ENCODE peak calls at places on chromosomes 3 and 15, in nine cellular contexts. One of them, this sample, is unnamed.

GRCh38 chr3:53696401-53697172 is 149.6 kb downstream of the CHDH start:
- DNase-seq in activated CD8-positive, alpha-beta memory T cell treated with anti-CD3 and anti-CD28 coated beads, Interleukin-2, amount 50 U/mL, for 4 hours: no peak
- DNase-seq in SJSA1: no peak
- DNase-seq in NCI-H2081: no peak
- DNase-seq in EL: no peak
- DNase-seq in BJ: no peak
- DNase-seq in putamen: no peak
- DNase-seq in choroid plexus epithelial cell: peak; percentile 7
- DNase-seq in mesothelial cell of epicardium: no peak
- DNase-seq in this sample: no peak

GRCh38 chr15:85504739-85505676 is 124.6 kb downstream of the AKAP13 start:
- DNase-seq in activated CD8-positive, alpha-beta memory T cell treated with anti-CD3 and anti-CD28 coated beads, Interleukin-2, amount 50 U/mL, for 4 hours: peak; percentile 36
- DNase-seq in SJSA1: peak; percentile 49
- DNase-seq in NCI-H2081: peak; percentile 55
- DNase-seq in EL: peak; percentile 64
- DNase-seq in BJ: no peak
- DNase-seq in putamen: peak; percentile 22
- DNase-seq in choroid plexus epithelial cell: peak; percentile 85
- DNase-seq in mesothelial cell of epicardium: no peak
- DNase-seq in this sample: no peak

GRCh38 chr3:143063018-143063417 is 56.6 kb upstream of the CHST2 start:
- DNase-seq in activated CD8-positive, alpha-beta memory T cell treated with anti-CD3 and anti-CD28 coated beads, Interleukin-2, amount 50 U/mL, for 4 hours: no peak
- DNase-seq in SJSA1: no peak
- DNase-seq in NCI-H2081: no peak
- DNase-seq in EL: peak; percentile 17
- DNase-seq in BJ: no peak
- DNase-seq in putamen: no peak
- DNase-seq in choroid plexus epithelial cell: peak; percentile 56
- DNase-seq in mesothelial cell of epicardium: no peak
- DNase-seq in this sample: no peak

GRCh38 chr15:49984436-49984835 is 134.6 kb downstream of the ATP8B4 start:
- DNase-seq in activated CD8-positive, alpha-beta memory T cell treated with anti-CD3 and anti-CD28 coated beads, Interleukin-2, amount 50 U/mL, for 4 hours: no peak
- DNase-seq in SJSA1: no peak
- DNase-seq in NCI-H2081: no peak
- DNase-seq in EL: no peak
- DNase-seq in BJ: no peak
- DNase-seq in putamen: no peak
- DNase-seq in choroid plexus epithelial cell: no peak
- DNase-seq in mesothelial cell of epicardium: no peak
- DNase-seq in this sample: no peak

GRCh38 chr3:79766474-79767193 is 1.2 kb downstream of the ROBO1 start:
- DNase-seq in activated CD8-positive, alpha-beta memory T cell treated with anti-CD3 and anti-CD28 coated beads, Interleukin-2, amount 50 U/mL, for 4 hours: no peak
- DNase-seq in SJSA1: no peak
- DNase-seq in NCI-H2081: no peak
- DNase-seq in EL: no peak
- DNase-seq in BJ: no peak
- DNase-seq in putamen: peak; percentile 3
- DNase-seq in choroid plexus epithelial cell: peak; percentile 20
- DNase-seq in mesothelial cell of epicardium: peak; percentile 47
- DNase-seq in this sample: no peak

GRCh38 chr3:171393032-171393744 is 67.0 kb downstream of the TNIK start:
- DNase-seq in activated CD8-positive, alpha-beta memory T cell treated with anti-CD3 and anti-CD28 coated beads, Interleukin-2, amount 50 U/mL, for 4 hours: no peak
- DNase-seq in SJSA1: no peak
- DNase-seq in NCI-H2081: peak; percentile 84
- DNase-seq in EL: no peak
- DNase-seq in BJ: no peak
- DNase-seq in putamen: no peak
- DNase-seq in choroid plexus epithelial cell: peak; percentile 94
- DNase-seq in mesothelial cell of epicardium: no peak
- DNase-seq in this sample: no peak

GRCh38 chr15:79967331-79968182 is 3.4 kb downstream of the BCL2A1 start:
- DNase-seq in activated CD8-positive, alpha-beta memory T cell treated with anti-CD3 and anti-CD28 coated beads, Interleukin-2, amount 50 U/mL, for 4 hours: peak; percentile 25
- DNase-seq in SJSA1: no peak
- DNase-seq in NCI-H2081: no peak
- DNase-seq in EL: no peak
- DNase-seq in BJ: no peak
- DNase-seq in putamen: no peak
- DNase-seq in choroid plexus epithelial cell: no peak
- DNase-seq in mesothelial cell of epicardium: no peak
- DNase-seq in this sample: no peak

GRCh38 chr3:30628188-30628930 is 22.0 kb downstream of the TGFBR2 start:
- DNase-seq in activated CD8-positive, alpha-beta memory T cell treated with anti-CD3 and anti-CD28 coated beads, Interleukin-2, amount 50 U/mL, for 4 hours: no peak
- DNase-seq in SJSA1: no peak
- DNase-seq in NCI-H2081: no peak
- DNase-seq in EL: no peak
- DNase-seq in BJ: no peak
- DNase-seq in putamen: no peak
- DNase-seq in choroid plexus epithelial cell: no peak
- DNase-seq in mesothelial cell of epicardium: no peak
- DNase-seq in this sample: no peak

GRCh38 chr3:31921833-31922232 is 59.2 kb downstream of the OSBPL10 start:
- DNase-seq in activated CD8-positive, alpha-beta memory T cell treated with anti-CD3 and anti-CD28 coated beads, Interleukin-2, amount 50 U/mL, for 4 hours: no peak
- DNase-seq in SJSA1: no peak
- DNase-seq in NCI-H2081: no peak
- DNase-seq in EL: no peak
- DNase-seq in BJ: no peak
- DNase-seq in putamen: no peak
- DNase-seq in choroid plexus epithelial cell: no peak
- DNase-seq in mesothelial cell of epicardium: no peak
- DNase-seq in this sample: no peak

GRCh38 chr15:90038639-90039095 is 37.5 kb downstream of the ZNF710 start:
- DNase-seq in activated CD8-positive, alpha-beta memory T cell treated with anti-CD3 and anti-CD28 coated beads, Interleukin-2, amount 50 U/mL, for 4 hours: no peak
- DNase-seq in SJSA1: no peak
- DNase-seq in NCI-H2081: no peak
- DNase-seq in EL: no peak
- DNase-seq in BJ: no peak
- DNase-seq in putamen: no peak
- DNase-seq in choroid plexus epithelial cell: peak; percentile 24
- DNase-seq in mesothelial cell of epicardium: no peak
- DNase-seq in this sample: no peak

GRCh38 chr3:37591130-37591865 is 270.4 kb upstream of the CTDSPL start:
- DNase-seq in activated CD8-positive, alpha-beta memory T cell treated with anti-CD3 and anti-CD28 coated beads, Interleukin-2, amount 50 U/mL, for 4 hours: no peak
- DNase-seq in SJSA1: no peak
- DNase-seq in NCI-H2081: no peak
- DNase-seq in EL: no peak
- DNase-seq in BJ: no peak
- DNase-seq in putamen: no peak
- DNase-seq in choroid plexus epithelial cell: no peak
- DNase-seq in mesothelial cell of epicardium: no peak
- DNase-seq in this sample: no peak

GRCh38 chr3:63442918-63443317 is 164.8 kb downstream of the SYNPR start:
- DNase-seq in activated CD8-positive, alpha-beta memory T cell treated with anti-CD3 and anti-CD28 coated beads, Interleukin-2, amount 50 U/mL, for 4 hours: no peak
- DNase-seq in SJSA1: no peak
- DNase-seq in NCI-H2081: no peak
- DNase-seq in EL: no peak
- DNase-seq in BJ: no peak
- DNase-seq in putamen: no peak
- DNase-seq in choroid plexus epithelial cell: no peak
- DNase-seq in mesothelial cell of epicardium: no peak
- DNase-seq in this sample: no peak

GRCh38 chr3:14933829-14934425 is 13.5 kb upstream of the NR2C2 start:
- DNase-seq in activated CD8-positive, alpha-beta memory T cell treated with anti-CD3 and anti-CD28 coated beads, Interleukin-2, amount 50 U/mL, for 4 hours: no peak
- DNase-seq in SJSA1: no peak
- DNase-seq in NCI-H2081: no peak
- DNase-seq in EL: no peak
- DNase-seq in BJ: no peak
- DNase-seq in putamen: no peak
- DNase-seq in choroid plexus epithelial cell: no peak
- DNase-seq in mesothelial cell of epicardium: peak; percentile 34
- DNase-seq in this sample: no peak

GRCh38 chr15:58374147-58374546 is 57.6 kb upstream of the LIPC start:
- DNase-seq in activated CD8-positive, alpha-beta memory T cell treated with anti-CD3 and anti-CD28 coated beads, Interleukin-2, amount 50 U/mL, for 4 hours: no peak
- DNase-seq in SJSA1: no peak
- DNase-seq in NCI-H2081: no peak
- DNase-seq in EL: no peak
- DNase-seq in BJ: no peak
- DNase-seq in putamen: no peak
- DNase-seq in choroid plexus epithelial cell: no peak
- DNase-seq in mesothelial cell of epicardium: no peak
- DNase-seq in this sample: no peak

GRCh38 chr3:117059054-117059989 is 349.7 kb downstream of the TUSC7 start:
- DNase-seq in activated CD8-positive, alpha-beta memory T cell treated with anti-CD3 and anti-CD28 coated beads, Interleukin-2, amount 50 U/mL, for 4 hours: no peak
- DNase-seq in SJSA1: peak; percentile 37
- DNase-seq in NCI-H2081: peak; percentile 58
- DNase-seq in EL: peak; percentile 21
- DNase-seq in BJ: no peak
- DNase-seq in putamen: peak; percentile 61
- DNase-seq in choroid plexus epithelial cell: peak; percentile 41
- DNase-seq in mesothelial cell of epicardium: no peak
- DNase-seq in this sample: no peak

GRCh38 chr15:74208901-74209559 is 6.4 kb upstream of the STRA6 start:
- DNase-seq in activated CD8-positive, alpha-beta memory T cell treated with anti-CD3 and anti-CD28 coated beads, Interleukin-2, amount 50 U/mL, for 4 hours: no peak
- DNase-seq in SJSA1: no peak
- DNase-seq in NCI-H2081: peak; percentile 66
- DNase-seq in EL: peak; percentile 59
- DNase-seq in BJ: no peak
- DNase-seq in putamen: no peak
- DNase-seq in choroid plexus epithelial cell: peak; percentile 67
- DNase-seq in mesothelial cell of epicardium: no peak
- DNase-seq in this sample: no peak

GRCh38 chr15:52289629-52290081 is 5.9 kb downstream of the MYO5C start:
- DNase-seq in activated CD8-positive, alpha-beta memory T cell treated with anti-CD3 and anti-CD28 coated beads, Interleukin-2, amount 50 U/mL, for 4 hours: no peak
- DNase-seq in SJSA1: no peak
- DNase-seq in NCI-H2081: no peak
- DNase-seq in EL: no peak
- DNase-seq in BJ: no peak
- DNase-seq in putamen: no peak
- DNase-seq in choroid plexus epithelial cell: no peak
- DNase-seq in mesothelial cell of epicardium: no peak
- DNase-seq in this sample: no peak

GRCh38 chr15:44666208-44667038 is 3.0 kb upstream of the SPG11 start:
- DNase-seq in activated CD8-positive, alpha-beta memory T cell treated with anti-CD3 and anti-CD28 coated beads, Interleukin-2, amount 50 U/mL, for 4 hours: no peak
- DNase-seq in SJSA1: no peak
- DNase-seq in NCI-H2081: no peak
- DNase-seq in EL: no peak
- DNase-seq in BJ: no peak
- DNase-seq in putamen: no peak
- DNase-seq in choroid plexus epithelial cell: no peak
- DNase-seq in mesothelial cell of epicardium: no peak
- DNase-seq in this sample: no peak

GRCh38 chr15:25716414-25717102 is 146.6 kb downstream of the ATP10A start:
- DNase-seq in activated CD8-positive, alpha-beta memory T cell treated with anti-CD3 and anti-CD28 coated beads, Interleukin-2, amount 50 U/mL, for 4 hours: no peak
- DNase-seq in SJSA1: no peak
- DNase-seq in NCI-H2081: no peak
- DNase-seq in EL: no peak
- DNase-seq in BJ: no peak
- DNase-seq in putamen: no peak
- DNase-seq in choroid plexus epithelial cell: no peak
- DNase-seq in mesothelial cell of epicardium: no peak
- DNase-seq in this sample: no peak

GRCh38 chr3:29514912-29515311 is 234.0 kb downstream of the RBMS3 start:
- DNase-seq in activated CD8-positive, alpha-beta memory T cell treated with anti-CD3 and anti-CD28 coated beads, Interleukin-2, amount 50 U/mL, for 4 hours: no peak
- DNase-seq in SJSA1: no peak
- DNase-seq in NCI-H2081: no peak
- DNase-seq in EL: no peak
- DNase-seq in BJ: no peak
- DNase-seq in putamen: no peak
- DNase-seq in choroid plexus epithelial cell: no peak
- DNase-seq in mesothelial cell of epicardium: no peak
- DNase-seq in this sample: no peak

GRCh38 chr15:86629957-86630356 is 550.3 kb downstream of the AGBL1 start:
- DNase-seq in activated CD8-positive, alpha-beta memory T cell treated with anti-CD3 and anti-CD28 coated beads, Interleukin-2, amount 50 U/mL, for 4 hours: no peak
- DNase-seq in SJSA1: no peak
- DNase-seq in NCI-H2081: no peak
- DNase-seq in EL: no peak
- DNase-seq in BJ: no peak
- DNase-seq in putamen: no peak
- DNase-seq in choroid plexus epithelial cell: no peak
- DNase-seq in mesothelial cell of epicardium: no peak
- DNase-seq in this sample: no peak

GRCh38 chr15:92011611-92012367 is 158.3 kb downstream of the SLCO3A1 start:
- DNase-seq in activated CD8-positive, alpha-beta memory T cell treated with anti-CD3 and anti-CD28 coated beads, Interleukin-2, amount 50 U/mL, for 4 hours: no peak
- DNase-seq in SJSA1: no peak
- DNase-seq in NCI-H2081: peak; percentile 71
- DNase-seq in EL: no peak
- DNase-seq in BJ: no peak
- DNase-seq in putamen: no peak
- DNase-seq in choroid plexus epithelial cell: no peak
- DNase-seq in mesothelial cell of epicardium: no peak
- DNase-seq in this sample: no peak

GRCh38 chr3:12350151-12350813 is 61.4 kb downstream of the PPARG start:
- DNase-seq in activated CD8-positive, alpha-beta memory T cell treated with anti-CD3 and anti-CD28 coated beads, Interleukin-2, amount 50 U/mL, for 4 hours: no peak
- DNase-seq in SJSA1: no peak
- DNase-seq in NCI-H2081: no peak
- DNase-seq in EL: no peak
- DNase-seq in BJ: no peak
- DNase-seq in putamen: no peak
- DNase-seq in choroid plexus epithelial cell: peak; percentile 89
- DNase-seq in mesothelial cell of epicardium: no peak
- DNase-seq in this sample: no peak

GRCh38 chr3:49165771-49166751 is at the start of gene CCDC71:
- DNase-seq in activated CD8-positive, alpha-beta memory T cell treated with anti-CD3 and anti-CD28 coated beads, Interleukin-2, amount 50 U/mL, for 4 hours: peak; percentile 79
- DNase-seq in SJSA1: peak; percentile 68
- DNase-seq in NCI-H2081: peak; percentile 70
- DNase-seq in EL: peak; percentile 65
- DNase-seq in BJ: no peak
- DNase-seq in putamen: peak; percentile 67
- DNase-seq in choroid plexus epithelial cell: peak; percentile 73
- DNase-seq in mesothelial cell of epicardium: peak; percentile 64
- DNase-seq in this sample: peak; percentile 74

GRCh38 chr3:122921791-122922651 is 105.5 kb downstream of the SEMA5B start:
- DNase-seq in activated CD8-positive, alpha-beta memory T cell treated with anti-CD3 and anti-CD28 coated beads, Interleukin-2, amount 50 U/mL, for 4 hours: no peak
- DNase-seq in SJSA1: no peak
- DNase-seq in NCI-H2081: peak; percentile 66
- DNase-seq in EL: peak; percentile 15
- DNase-seq in BJ: no peak
- DNase-seq in putamen: no peak
- DNase-seq in choroid plexus epithelial cell: no peak
- DNase-seq in mesothelial cell of epicardium: no peak
- DNase-seq in this sample: no peak

GRCh38 chr15:69647160-69647513 is 194.5 kb downstream of the RPLP1 start:
- DNase-seq in activated CD8-positive, alpha-beta memory T cell treated with anti-CD3 and anti-CD28 coated beads, Interleukin-2, amount 50 U/mL, for 4 hours: no peak
- DNase-seq in SJSA1: peak; percentile 21
- DNase-seq in NCI-H2081: no peak
- DNase-seq in EL: no peak
- DNase-seq in BJ: no peak
- DNase-seq in putamen: no peak
- DNase-seq in choroid plexus epithelial cell: no peak
- DNase-seq in mesothelial cell of epicardium: peak; percentile 36
- DNase-seq in this sample: no peak